ENCODE peak calls at places on chromosomes 13 and 19, in seven cellular contexts. A, V, B, G, H, F and W are unnamed samples.

GRCh38 chr19:48341515-48342413 is 16.4 kb downstream of the EMP3 start:
- DNase-seq in A (no peak), F (no peak), H (no peak), B (no peak), G (no peak), V (no peak), W (no peak)

GRCh38 chr13:99734013-99734693 is 232.9 kb downstream of the TM9SF2 start:
- DNase-seq in F (no peak), G (no peak), H (no peak), V (no peak), B (no peak), A (no peak), W (no peak)

GRCh38 chr13:38566023-38566422 is 120.9 kb upstream of the FREM2 start:
- DNase-seq in F (no peak), G (no peak), B (no peak), V (no peak), A (no peak), H (no peak), W (no peak)

GRCh38 chr19:12769689-12770088 is 5.7 kb downstream of the HOOK2 start:
- DNase-seq in B (peak), H (peak), V (peak), F (peak), G (no peak), A (no peak), W (no peak)

GRCh38 chr19:50003254-50003788 is 21.9 kb downstream of the VRK3 start:
- DNase-seq in H (no peak), V (no peak), B (no peak), F (no peak), G (no peak), A (no peak), W (no peak)

GRCh38 chr19:5392476-5392875 is 51.9 kb upstream of the PTPRS start:
- DNase-seq in B (no peak), F (no peak), A (no peak), H (no peak), V (no peak), G (no peak), W (no peak)

GRCh38 chr19:49335784-49336481 is 727 bp downstream of the CD37 start:
- DNase-seq in H (no peak), V (no peak), A (no peak), B (no peak), F (no peak), G (no peak), W (no peak)

GRCh38 chr19:2805261-2805900 is 14.3 kb upstream of the ZNF554 start:
- DNase-seq in B (no peak), H (no peak), G (no peak), F (peak), A (no peak), V (no peak), W (no peak)

GRCh38 chr13:49620170-49620621 is 8.1 kb upstream of the ARL11 start:
- DNase-seq in H (no peak), A (no peak), V (no peak), G (no peak), B (no peak), F (peak), W (no peak)

GRCh38 chr13:79867248-79867647 is 386.3 kb downstream of the NDFIP2 start:
- DNase-seq in V (no peak), A (peak), G (peak), B (no peak), H (no peak), F (no peak), W (no peak)

GRCh38 chr19:11092181-11092538 is 2.9 kb downstream of the LDLR start:
- DNase-seq in F (peak), G (peak), B (no peak), V (no peak), H (no peak), A (peak), W (no peak)

GRCh38 chr13:43838909-43839308 is 40.6 kb downstream of the CCDC122 start:
- DNase-seq in G (no peak), V (no peak), H (no peak), F (peak), A (peak), B (no peak), W (no peak)

GRCh38 chr19:512548-513365 is 5.5 kb downstream of the TPGS1 start:
- DNase-seq in A (no peak), G (no peak), H (no peak), F (no peak), V (no peak), B (no peak), W (no peak)

GRCh38 chr13:113461022-113461751 is 7.9 kb upstream of the ADPRHL1 start:
- DNase-seq in A (no peak), F (no peak), H (no peak), G (no peak), B (no peak), V (no peak), W (no peak)

GRCh38 chr13:24631922-24632321 is 48.3 kb upstream of the ATP12A start:
- DNase-seq in A (no peak), F (no peak), B (no peak), G (no peak), H (no peak), V (no peak), W (no peak)

GRCh38 chr13:74210693-74211393 is 76.6 kb upstream of the KLF12 start:
- DNase-seq in B (no peak), G (peak), F (peak), A (peak), V (no peak), H (no peak), W (no peak)

GRCh38 chr19:55508120-55508519 is 19.9 kb downstream of the SSC5D start:
- DNase-seq in B (no peak), A (no peak), G (no peak), V (no peak), F (no peak), H (no peak), W (no peak)

GRCh38 chr13:19267746-19268145 is 86.1 kb upstream of the TUBA3C start:
- DNase-seq in F (no peak), G (no peak), A (no peak), H (no peak), V (no peak), B (no peak), W (no peak)

GRCh38 chr13:73215807-73216206 is 157.0 kb downstream of the KLF5 start:
- DNase-seq in G (peak), F (peak), V (peak), A (peak), B (no peak), H (no peak), W (no peak)

GRCh38 chr13:30752991-30753616 is 17.8 kb downstream of the ALOX5AP start:
- DNase-seq in V (no peak), A (no peak), F (no peak), G (no peak), H (no peak), B (no peak), W (no peak)

GRCh38 chr13:25963681-25964080 is 88.1 kb downstream of the SHISA2 start:
- DNase-seq in F (no peak), H (no peak), V (no peak), A (no peak), B (no peak), G (peak), W (no peak)

GRCh38 chr13:67139551-67139950 is 90.6 kb downstream of the PCDH9 start:
- DNase-seq in B (no peak), A (no peak), F (no peak), G (no peak), V (no peak), H (no peak), W (no peak)

GRCh38 chr13:33543631-33544030 is 258.1 kb upstream of the STARD13 start:
- DNase-seq in G (no peak), H (no peak), B (no peak), V (peak), F (no peak), A (no peak), W (no peak)

GRCh38 chr13:80955487-80955886 is 614.6 kb upstream of the SPRY2 start:
- DNase-seq in B (no peak), G (no peak), V (no peak), F (no peak), H (no peak), A (no peak), W (no peak)

GRCh38 chr13:49098198-49098597 is 121.9 kb upstream of the MLNR start:
- DNase-seq in G (peak), F (peak), H (no peak), B (no peak), V (no peak), A (peak), W (no peak)

GRCh38 chr13:92158335-92158734 is 759.9 kb downstream of the GPC5 start:
- DNase-seq in B (no peak), F (no peak), G (peak), V (no peak), H (no peak), A (peak), W (no peak)

GRCh38 chr19:13796301-13797057 is 1.2 kb downstream of the ZSWIM4 start:
- DNase-seq in B (peak), V (peak), F (peak), H (no peak), G (peak), A (peak), W (no peak)

GRCh38 chr13:29693297-29693945 is 97.9 kb upstream of the SLC7A1 start:
- DNase-seq in A (no peak), V (no peak), F (peak), B (no peak), G (no peak), H (no peak), W (no peak)

GRCh38 chr19:54454781-54455675 is 6.0 kb downstream of the LENG8 start:
- DNase-seq in F (no peak), G (no peak), B (no peak), H (no peak), A (no peak), V (no peak), W (no peak)

DNA sequence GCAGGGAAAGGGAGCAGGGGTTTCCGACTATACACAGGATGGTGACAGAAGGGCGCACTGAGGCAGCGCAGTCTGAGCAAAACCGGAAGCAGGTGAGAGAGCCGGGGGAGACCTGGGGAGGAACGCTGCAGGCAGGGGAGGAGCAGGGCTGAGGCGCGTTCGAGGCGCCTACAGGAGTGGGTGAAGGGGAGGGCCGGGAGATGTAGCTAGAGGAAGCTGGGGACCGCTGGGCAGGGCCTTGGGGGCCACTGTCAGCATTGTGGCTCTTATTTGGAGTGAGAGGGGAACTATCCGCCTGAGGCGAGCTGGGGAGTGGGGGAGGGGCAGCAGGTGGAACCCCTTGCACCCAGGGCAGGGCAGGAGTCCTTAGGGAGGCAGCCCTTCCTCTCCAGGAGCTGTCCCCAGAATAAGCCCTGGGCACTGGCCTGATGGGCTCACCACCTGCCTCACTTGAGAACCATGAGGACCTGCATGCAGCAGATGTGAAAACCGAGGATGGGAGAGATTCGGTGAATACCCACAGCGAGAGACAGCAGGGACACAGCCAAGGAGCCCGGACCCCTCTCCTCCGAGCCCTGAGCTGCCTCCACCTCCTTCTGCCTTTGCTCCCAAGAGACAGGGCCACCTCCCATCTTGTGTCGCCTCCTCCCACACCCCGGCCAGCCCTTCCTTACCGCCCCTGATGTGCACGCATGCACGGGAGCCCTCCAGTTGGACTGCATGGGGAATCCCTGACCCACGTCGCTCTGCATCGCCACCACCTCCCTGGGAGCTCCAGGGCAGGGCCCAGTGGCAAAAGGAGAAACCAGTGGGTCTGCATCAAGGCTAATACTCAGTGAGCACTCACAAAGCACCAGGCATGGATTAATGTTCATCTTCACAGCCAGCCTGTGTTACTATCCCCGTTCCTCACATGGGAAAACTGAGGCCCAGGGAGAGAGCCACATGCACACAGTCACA is 10.3 kb downstream of the AKT2 start:
- DNase-seq in B (no peak), G (no peak), H (no peak), F (no peak), V (no peak), A (no peak), W (no peak)
- H3K18ac ChIP-seq in B (no peak), G (no peak), H (no peak), F (no peak), V (no peak), A (no peak), W (peak)

GRCh38 chr13:28566283-28566682 is 71.4 kb upstream of the FLT1 start:
- DNase-seq in F (peak), B (no peak), H (no peak), G (no peak), V (no peak), A (no peak), W (no peak)
- H3K18ac ChIP-seq in F (no peak), B (no peak), H (no peak), G (no peak), V (no peak), A (no peak), W (no peak)

GRCh38 chr19:41646589-41647204 is 19.8 kb upstream of the CEACAM4 start:
- DNase-seq in F (peak), B (no peak), G (no peak), V (no peak), H (no peak), A (no peak), W (no peak)
- H3K18ac ChIP-seq in F (no peak), B (no peak), G (no peak), V (no peak), H (no peak), A (no peak), W (no peak)

DNA sequence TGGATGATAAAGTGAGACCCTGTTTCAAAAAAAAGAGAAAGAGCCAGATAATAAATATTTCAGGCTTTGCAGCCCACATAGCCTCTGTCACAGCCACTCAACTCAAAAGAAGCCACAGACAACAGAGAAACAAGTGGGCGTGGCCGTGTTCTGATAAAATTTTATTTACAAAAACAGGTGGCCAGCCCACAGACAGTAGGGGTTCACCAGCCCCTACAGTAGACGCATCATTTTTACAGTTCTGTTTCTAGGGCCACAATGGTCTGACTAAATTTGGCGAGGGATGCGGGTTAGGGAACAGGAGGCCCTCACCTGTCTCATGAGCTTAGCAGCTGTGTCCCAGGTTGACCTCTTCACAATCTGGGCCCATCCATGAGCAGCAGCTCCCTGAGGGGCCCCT is 59.5 kb downstream of the ARHGEF18 start:
- DNase-seq in B (no peak), G (no peak), V (no peak), H (no peak), A (no peak), F (no peak), W (no peak)
- H3K18ac ChIP-seq in B (no peak), G (peak), V (no peak), H (no peak), A (no peak), F (no peak), W (no peak)